ENCODE peak calls at places on chromosomes 6 and 20, in ten cellular contexts. One of them, this sample, is unnamed.

GRCh38 chr6:39665871-39666270 is 59.3 kb downstream of the KIF6 start:
- DNase-seq in transverse colon: no peak
- DNase-seq in A549: no peak
- DNase-seq in ovary: no peak
- DNase-seq in stomach: no peak
- DNase-seq in sigmoid colon: no peak
- DNase-seq in upper lobe of left lung: no peak
- DNase-seq in K562: no peak
- DNase-seq in suprapubic skin: no peak
- DNase-seq in SK-N-SH: no peak
- DNase-seq in this sample: no peak

GRCh38 chr6:106637718-106638341 is 8.5 kb downstream of the QRSL1 start:
- DNase-seq in sigmoid colon: no peak
- DNase-seq in SK-N-SH: no peak
- DNase-seq in transverse colon: no peak
- DNase-seq in ovary: no peak
- DNase-seq in stomach: no peak
- DNase-seq in K562: no peak
- DNase-seq in A549: no peak
- DNase-seq in suprapubic skin: no peak
- DNase-seq in upper lobe of left lung: no peak
- DNase-seq in this sample: no peak

GRCh38 chr6:137261393-137262154 is 42.4 kb upstream of the IFNGR1 start:
- DNase-seq in suprapubic skin: no peak
- DNase-seq in SK-N-SH: no peak
- DNase-seq in ovary: no peak
- DNase-seq in upper lobe of left lung: no peak
- DNase-seq in transverse colon: no peak
- DNase-seq in K562: no peak
- DNase-seq in A549: peak; percentile 54
- DNase-seq in sigmoid colon: no peak
- DNase-seq in stomach: no peak
- DNase-seq in this sample: no peak

GRCh38 chr6:85416049-85416448 is 33.8 kb upstream of the NT5E start:
- DNase-seq in upper lobe of left lung: no peak
- DNase-seq in K562: no peak
- DNase-seq in SK-N-SH: no peak
- DNase-seq in A549: no peak
- DNase-seq in ovary: no peak
- DNase-seq in transverse colon: no peak
- DNase-seq in suprapubic skin: no peak
- DNase-seq in stomach: no peak
- DNase-seq in sigmoid colon: no peak
- DNase-seq in this sample: no peak

GRCh38 chr20:46551508-46552280 is 1.2 kb upstream of the OCSTAMP start:
- DNase-seq in A549: no peak
- DNase-seq in SK-N-SH: no peak
- DNase-seq in stomach: no peak
- DNase-seq in ovary: no peak
- DNase-seq in suprapubic skin: no peak
- DNase-seq in sigmoid colon: no peak
- DNase-seq in upper lobe of left lung: no peak
- DNase-seq in K562: no peak
- DNase-seq in transverse colon: no peak
- DNase-seq in this sample: no peak

GRCh38 chr20:41425180-41425884 is 58.7 kb upstream of the EMILIN3 start:
- DNase-seq in A549: no peak
- DNase-seq in transverse colon: no peak
- DNase-seq in upper lobe of left lung: no peak
- DNase-seq in stomach: no peak
- DNase-seq in SK-N-SH: no peak
- DNase-seq in sigmoid colon: no peak
- DNase-seq in suprapubic skin: no peak
- DNase-seq in K562: peak; percentile 77
- DNase-seq in ovary: no peak
- DNase-seq in this sample: no peak

GRCh38 chr6:114096553-114097172 is 125.7 kb upstream of the HDAC2 start:
- DNase-seq in ovary: no peak
- DNase-seq in K562: peak; percentile 40
- DNase-seq in SK-N-SH: peak; percentile 56
- DNase-seq in transverse colon: no peak
- DNase-seq in stomach: no peak
- DNase-seq in sigmoid colon: no peak
- DNase-seq in suprapubic skin: no peak
- DNase-seq in upper lobe of left lung: no peak
- DNase-seq in A549: peak; percentile 22
- DNase-seq in this sample: no peak

GRCh38 chr6:151060096-151060741 is 179.5 kb upstream of the AKAP12 start:
- DNase-seq in upper lobe of left lung: no peak
- DNase-seq in A549: peak; percentile 95
- DNase-seq in ovary: no peak
- DNase-seq in SK-N-SH: no peak
- DNase-seq in suprapubic skin: no peak
- DNase-seq in sigmoid colon: no peak
- DNase-seq in K562: no peak
- DNase-seq in stomach: no peak
- DNase-seq in transverse colon: no peak
- DNase-seq in this sample: no peak

GRCh38 chr6:74705451-74705850 is 500.4 kb downstream of the COL12A1 start:
- DNase-seq in sigmoid colon: no peak
- DNase-seq in suprapubic skin: no peak
- DNase-seq in K562: no peak
- DNase-seq in transverse colon: no peak
- DNase-seq in SK-N-SH: no peak
- DNase-seq in stomach: no peak
- DNase-seq in A549: no peak
- DNase-seq in ovary: no peak
- DNase-seq in upper lobe of left lung: no peak
- DNase-seq in this sample: no peak

GRCh38 chr6:120077489-120077888 is 727.9 kb upstream of the MAN1A1 start:
- DNase-seq in sigmoid colon: no peak
- DNase-seq in stomach: no peak
- DNase-seq in transverse colon: no peak
- DNase-seq in suprapubic skin: no peak
- DNase-seq in upper lobe of left lung: no peak
- DNase-seq in A549: peak; percentile 9
- DNase-seq in K562: no peak
- DNase-seq in SK-N-SH: no peak
- DNase-seq in ovary: no peak
- DNase-seq in this sample: no peak

GRCh38 chr20:2914160-2914559 is 40.9 kb downstream of the PTPRA start:
- DNase-seq in upper lobe of left lung: no peak
- DNase-seq in transverse colon: no peak
- DNase-seq in K562: no peak
- DNase-seq in SK-N-SH: no peak
- DNase-seq in ovary: no peak
- DNase-seq in stomach: no peak
- DNase-seq in sigmoid colon: no peak
- DNase-seq in A549: peak; percentile 38
- DNase-seq in suprapubic skin: no peak
- DNase-seq in this sample: no peak

DNA sequence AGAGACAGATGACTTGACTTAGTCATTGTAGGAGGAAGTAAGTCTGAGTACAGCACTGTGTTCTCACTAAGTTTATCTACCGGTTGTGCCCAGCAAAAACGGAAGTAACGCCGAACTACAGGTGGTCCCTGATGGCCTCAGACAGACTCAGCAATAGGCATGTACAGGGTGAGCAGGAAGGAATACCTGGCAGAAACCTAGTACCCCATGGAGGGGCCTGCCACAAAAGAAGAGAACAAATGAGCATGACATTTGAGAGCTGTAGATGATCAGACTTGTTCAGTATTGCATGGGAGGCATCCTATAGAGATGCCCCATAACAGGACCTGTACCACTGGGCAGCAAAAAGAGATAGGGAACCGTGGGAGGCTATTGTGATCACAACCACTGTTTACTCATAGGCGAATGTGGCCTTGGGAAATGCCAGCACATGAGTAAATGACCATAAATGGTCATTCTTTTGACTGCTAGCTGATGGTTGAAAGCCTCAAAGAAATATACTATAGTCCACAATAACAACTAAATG is 106.4 kb upstream of the TAB2 start:
- DNase-seq in transverse colon: no peak
- DNase-seq in ovary: no peak
- DNase-seq in sigmoid colon: no peak
- DNase-seq in stomach: no peak
- DNase-seq in SK-N-SH: no peak
- DNase-seq in suprapubic skin: no peak
- DNase-seq in upper lobe of left lung: no peak
- DNase-seq in K562: no peak
- DNase-seq in A549: no peak
- DNase-seq in this sample: no peak
- TF ChIP-seq EP300 in transverse colon: no peak
- TF ChIP-seq EP300 in ovary: no peak
- TF ChIP-seq EP300 in sigmoid colon: no peak
- TF ChIP-seq EP300 in stomach: no peak
- TF ChIP-seq EP300 in SK-N-SH: no peak
- TF ChIP-seq EP300 in suprapubic skin: no peak
- TF ChIP-seq EP300 in upper lobe of left lung: no peak
- TF ChIP-seq EP300 in K562: no peak
- TF ChIP-seq EP300 in A549: no peak
- TF ChIP-seq EP300 in this sample: no peak

DNA sequence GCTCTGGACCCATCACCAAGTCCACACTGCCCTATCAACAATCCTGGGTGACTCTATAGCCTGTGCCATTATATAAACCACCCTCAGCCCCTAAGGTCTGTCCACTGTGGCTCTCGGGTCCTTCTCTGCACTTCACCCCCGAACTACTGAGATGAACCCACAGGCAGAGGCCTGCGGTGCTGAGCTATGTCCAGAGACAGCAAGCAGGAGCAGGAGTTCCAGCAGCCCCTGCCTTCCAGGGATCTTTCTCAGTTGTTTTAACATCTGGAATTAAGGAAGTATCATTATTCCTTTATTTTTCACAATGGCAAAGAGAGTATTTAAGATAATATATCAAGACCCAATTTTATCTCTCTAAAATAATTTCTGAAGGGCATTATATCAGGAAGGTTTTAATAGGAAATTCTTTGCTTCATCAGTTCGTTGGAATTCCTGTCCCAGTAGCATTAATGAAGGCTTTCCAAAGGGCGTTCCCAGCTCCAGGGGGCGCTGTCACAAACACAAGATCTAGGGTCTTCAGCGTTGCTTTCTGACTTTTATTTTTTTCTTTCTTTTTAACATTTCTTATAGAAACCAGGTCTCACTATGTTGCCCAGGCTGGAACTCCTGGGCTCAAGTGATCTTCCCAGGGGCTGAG is 27.3 kb downstream of the RRBP1 start:
- DNase-seq in stomach: no peak
- DNase-seq in A549: peak; percentile 37
- DNase-seq in transverse colon: peak; percentile 52
- DNase-seq in sigmoid colon: peak; percentile 75
- DNase-seq in SK-N-SH: peak; percentile 52
- DNase-seq in suprapubic skin: peak; percentile 72
- DNase-seq in upper lobe of left lung: no peak
- DNase-seq in K562: peak; percentile 15
- DNase-seq in ovary: no peak
- DNase-seq in this sample: peak; percentile 82
- TF ChIP-seq EP300 in stomach: no peak
- TF ChIP-seq EP300 in A549: no peak
- TF ChIP-seq EP300 in transverse colon: no peak
- TF ChIP-seq EP300 in sigmoid colon: no peak
- TF ChIP-seq EP300 in SK-N-SH: no peak
- TF ChIP-seq EP300 in suprapubic skin: no peak
- TF ChIP-seq EP300 in upper lobe of left lung: no peak
- TF ChIP-seq EP300 in K562: no peak
- TF ChIP-seq EP300 in ovary: no peak
- TF ChIP-seq EP300 in this sample: no peak

DNA sequence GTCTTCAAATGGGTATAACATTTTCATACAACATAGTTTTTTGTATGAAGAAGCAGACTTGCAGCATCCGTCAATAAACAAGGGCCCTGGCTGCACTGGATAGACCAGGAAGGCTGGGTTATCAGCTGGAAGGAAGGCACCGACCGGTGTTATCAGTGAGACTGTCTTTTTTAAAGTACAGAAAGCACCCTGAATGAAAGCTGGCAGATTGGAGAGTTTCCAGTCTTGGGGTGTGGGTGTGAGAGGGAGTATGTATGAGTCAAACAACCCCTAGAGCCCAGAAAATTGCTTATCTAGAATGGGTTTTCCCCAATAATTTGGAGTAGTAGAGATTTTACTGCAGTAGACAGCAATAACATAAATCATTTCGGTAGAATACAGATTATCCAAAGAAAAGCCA is 42.4 kb downstream of the TXLNB start:
- DNase-seq in stomach: no peak
- DNase-seq in sigmoid colon: no peak
- DNase-seq in upper lobe of left lung: no peak
- DNase-seq in A549: no peak
- DNase-seq in SK-N-SH: no peak
- DNase-seq in suprapubic skin: no peak
- DNase-seq in transverse colon: no peak
- DNase-seq in K562: no peak
- DNase-seq in ovary: no peak
- DNase-seq in this sample: no peak
- TF ChIP-seq EP300 in stomach: no peak
- TF ChIP-seq EP300 in sigmoid colon: no peak
- TF ChIP-seq EP300 in upper lobe of left lung: no peak
- TF ChIP-seq EP300 in A549: no peak
- TF ChIP-seq EP300 in SK-N-SH: no peak
- TF ChIP-seq EP300 in suprapubic skin: no peak
- TF ChIP-seq EP300 in transverse colon: no peak
- TF ChIP-seq EP300 in K562: no peak
- TF ChIP-seq EP300 in ovary: no peak
- TF ChIP-seq EP300 in this sample: no peak

DNA sequence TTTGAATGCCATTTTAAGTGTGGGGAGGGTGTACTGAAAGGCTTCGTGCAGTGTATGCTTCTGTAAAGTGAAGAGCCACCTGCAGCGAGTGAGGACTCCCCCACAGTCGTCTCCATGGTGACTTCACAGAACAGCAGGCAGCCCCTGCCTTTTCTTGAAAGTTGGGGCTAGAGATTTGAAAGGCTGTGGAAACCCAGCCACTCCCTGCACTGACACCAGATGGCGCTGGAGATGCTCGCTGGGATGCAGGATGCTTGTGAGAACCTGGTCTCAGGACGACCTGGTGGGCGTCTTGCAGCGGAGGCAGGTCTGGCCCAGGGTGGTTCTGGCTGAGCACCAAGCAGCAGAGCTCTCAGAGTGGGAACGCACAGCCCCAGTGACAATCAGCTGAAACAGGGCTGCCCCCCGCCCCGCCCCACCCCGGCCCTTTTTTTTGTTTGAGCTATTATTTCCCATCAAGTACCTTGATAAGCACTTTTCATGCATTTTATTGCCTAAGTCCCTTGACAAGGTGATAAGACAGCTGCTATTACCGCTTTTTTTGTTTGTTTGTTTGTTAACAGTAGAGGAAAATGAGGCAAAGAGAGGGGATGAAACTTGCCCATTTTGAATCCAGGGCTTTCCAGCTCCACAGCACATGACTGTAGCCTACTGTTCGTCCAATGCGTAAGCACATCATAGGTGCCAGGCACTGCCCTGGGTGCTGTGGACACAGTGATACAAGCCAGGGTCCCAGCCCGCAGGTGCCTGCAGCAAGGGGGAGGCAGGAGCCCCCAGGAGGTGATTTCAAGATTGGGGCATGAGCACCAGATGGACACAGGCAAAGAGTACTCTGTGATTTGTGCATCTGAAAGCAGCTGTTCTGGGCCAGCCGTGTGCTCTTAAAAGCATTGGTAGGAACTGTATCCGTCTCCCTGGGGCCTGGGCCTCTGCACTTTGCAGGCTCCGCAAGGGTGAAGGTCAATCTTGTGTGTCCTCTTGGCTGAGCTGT is 150.1 kb downstream of the SYCP2 start:
- DNase-seq in sigmoid colon: no peak
- DNase-seq in suprapubic skin: peak; percentile 67
- DNase-seq in transverse colon: peak; percentile 66
- DNase-seq in SK-N-SH: peak; percentile 82
- DNase-seq in upper lobe of left lung: peak; percentile 52
- DNase-seq in A549: peak; percentile 46
- DNase-seq in K562: peak; percentile 67
- DNase-seq in stomach: peak; percentile 60
- DNase-seq in ovary: peak; percentile 51
- DNase-seq in this sample: no peak
- TF ChIP-seq EP300 in sigmoid colon: no peak
- TF ChIP-seq EP300 in suprapubic skin: no peak
- TF ChIP-seq EP300 in transverse colon: no peak
- TF ChIP-seq EP300 in SK-N-SH: no peak
- TF ChIP-seq EP300 in upper lobe of left lung: no peak
- TF ChIP-seq EP300 in A549: no peak
- TF ChIP-seq EP300 in K562: no peak
- TF ChIP-seq EP300 in stomach: no peak
- TF ChIP-seq EP300 in ovary: no peak
- TF ChIP-seq EP300 in this sample: no peak